ENCODE peak calls at places on chromosomes 1 and 21, in four cellular contexts. One of them, this sample, is unnamed.
A peak's percentile ranks its signal among the peaks of the same experiment; 100 is the strongest.

GRCh38 chr1:93132638-93133037 is 47.6 kb downstream of the TMED5 start:
- DNase-seq in HCT116: no peak
- DNase-seq in K562: no peak
- DNase-seq in HepG2: no peak
- DNase-seq in this sample: no peak

GRCh38 chr1:95197616-95198252 is 36.3 kb upstream of the RWDD3 start:
- DNase-seq in HCT116: no peak
- DNase-seq in K562: no peak
- DNase-seq in HepG2: no peak
- DNase-seq in this sample: no peak

GRCh38 chr1:228837817-228838716 is 102.8 kb downstream of the RHOU start:
- DNase-seq in HCT116: peak; percentile 81
- DNase-seq in K562: peak; percentile 52
- DNase-seq in HepG2: peak; percentile 98
- DNase-seq in this sample: peak; percentile 85

GRCh38 chr1:174197088-174197487 is 37.8 kb downstream of the RABGAP1L start:
- DNase-seq in HCT116: no peak
- DNase-seq in K562: no peak
- DNase-seq in HepG2: no peak
- DNase-seq in this sample: no peak

GRCh38 chr21:23977971-23978370 is 1629.3 kb downstream of the MRPL39 start:
- DNase-seq in HCT116: no peak
- DNase-seq in K562: no peak
- DNase-seq in HepG2: no peak
- DNase-seq in this sample: no peak

GRCh38 chr21:43712268-43712942 is 6.5 kb upstream of the PDXK start:
- DNase-seq in HCT116: peak; percentile 72
- DNase-seq in K562: no peak
- DNase-seq in HepG2: no peak
- DNase-seq in this sample: no peak

GRCh38 chr1:178918955-178919354 is 48.1 kb upstream of the ANGPTL1 start:
- DNase-seq in HCT116: no peak
- DNase-seq in K562: no peak
- DNase-seq in HepG2: peak; percentile 55
- DNase-seq in this sample: no peak

GRCh38 chr21:44973598-44973997 is 33.8 kb downstream of the SLX9 start:
- DNase-seq in HCT116: no peak
- DNase-seq in K562: no peak
- DNase-seq in HepG2: no peak
- DNase-seq in this sample: no peak

GRCh38 chr1:160205974-160206369 is 788 bp downstream of the PEA15 start:
- DNase-seq in HCT116: peak; percentile 10
- DNase-seq in K562: peak; percentile 51
- DNase-seq in HepG2: no peak
- DNase-seq in this sample: no peak

GRCh38 chr1:224429616-224430015 is 5.0 kb downstream of the WDR26 start:
- DNase-seq in HCT116: no peak
- DNase-seq in K562: no peak
- DNase-seq in HepG2: no peak
- DNase-seq in this sample: no peak

GRCh38 chr1:19156676-19157075 is 53.4 kb downstream of the UBR4 start:
- DNase-seq in HCT116: no peak
- DNase-seq in K562: no peak
- DNase-seq in HepG2: no peak
- DNase-seq in this sample: no peak

DNA sequence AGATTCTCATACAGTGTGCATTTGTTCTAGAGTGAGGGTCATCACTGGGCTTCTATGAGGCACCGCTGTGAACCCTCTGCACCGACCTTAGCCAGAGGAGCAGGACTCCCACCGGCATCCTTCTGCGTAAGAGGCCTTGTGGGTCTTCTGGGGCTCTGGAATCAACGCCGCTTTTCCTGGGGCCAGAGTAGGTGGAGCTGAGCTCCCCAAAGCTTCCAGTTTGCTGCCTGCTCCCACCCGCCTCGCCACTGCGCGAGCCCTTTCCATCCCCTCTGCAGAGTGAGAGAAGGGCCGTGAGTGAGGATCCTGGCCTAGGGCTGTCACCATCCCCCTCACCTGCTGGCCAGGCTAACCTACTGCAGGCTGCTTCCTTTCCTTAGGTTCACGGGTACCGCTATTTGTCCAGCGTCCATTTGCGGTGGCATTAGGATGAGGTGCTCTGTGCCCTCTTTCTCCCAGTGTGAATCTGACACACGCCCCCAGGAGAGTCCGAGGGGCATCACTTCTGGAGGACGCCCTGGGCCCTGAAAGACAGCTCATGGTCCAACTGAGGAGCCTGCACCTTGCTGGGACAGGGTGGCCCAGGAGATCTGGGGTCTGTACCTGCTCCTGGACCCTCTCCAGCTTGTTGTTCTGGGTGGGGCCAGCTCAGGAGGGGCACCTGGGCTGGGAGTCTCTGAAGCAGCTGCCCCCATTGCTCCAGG is 36.2 kb downstream of the UMODL1 start:
- DNase-seq in HCT116: no peak
- DNase-seq in K562: peak; percentile 47
- DNase-seq in HepG2: no peak
- DNase-seq in this sample: no peak
- TF ChIP-seq CTCF in HCT116: no peak
- TF ChIP-seq CTCF in K562: peak; percentile 26
- TF ChIP-seq CTCF in HepG2: no peak
- TF ChIP-seq CTCF in this sample: no peak

GRCh38 chr1:169363046-169363756 is 4.4 kb downstream of the NME7 start:
- DNase-seq in HCT116: peak; percentile 21
- DNase-seq in K562: no peak
- DNase-seq in HepG2: no peak
- DNase-seq in this sample: peak; percentile 76
- TF ChIP-seq TCF7L2 in HCT116: no peak
- TF ChIP-seq TCF7L2 in K562: no peak
- TF ChIP-seq TCF7L2 in HepG2: no peak
- TF ChIP-seq TCF7L2 in this sample: no peak

GRCh38 chr1:31336687-31337467 is 36.0 kb downstream of the FABP3 start:
- DNase-seq in HCT116: no peak
- DNase-seq in K562: no peak
- DNase-seq in HepG2: no peak
- DNase-seq in this sample: no peak

DNA sequence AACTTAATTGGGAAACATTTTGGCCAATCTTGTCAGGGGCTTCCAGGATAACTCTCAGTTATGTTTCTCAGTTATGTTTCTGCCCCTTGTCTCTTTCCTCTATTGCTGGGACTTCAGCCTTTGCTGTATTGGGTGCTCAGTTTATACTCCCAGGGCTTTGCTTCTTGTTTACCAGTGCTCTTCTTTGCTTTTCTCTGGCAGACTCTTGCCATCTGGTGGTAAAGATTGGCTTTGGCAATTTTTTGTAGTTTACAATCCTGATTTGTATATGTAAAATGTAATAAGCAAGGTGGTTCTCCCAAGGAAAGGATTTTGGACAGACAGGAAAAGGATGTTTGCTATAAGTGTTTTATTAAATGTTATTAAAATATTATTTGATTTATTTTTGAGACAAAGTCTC is 37.9 kb downstream of the FABP3 start:
- DNase-seq in HCT116: peak; percentile 32
- DNase-seq in K562: no peak
- DNase-seq in HepG2: peak; percentile 50
- DNase-seq in this sample: peak; percentile 22
- TF ChIP-seq CTCF in HCT116: peak; percentile 63
- TF ChIP-seq CTCF in K562: peak; percentile 46
- TF ChIP-seq CTCF in HepG2: peak; percentile 61
- TF ChIP-seq CTCF in this sample: peak; percentile 64

GRCh38 chr1:36764796-36765195 is 269.5 kb downstream of the GRIK3 start:
- DNase-seq in HCT116: no peak
- DNase-seq in K562: no peak
- DNase-seq in HepG2: no peak
- DNase-seq in this sample: no peak
- TF ChIP-seq TCF7L2 in HCT116: no peak
- TF ChIP-seq TCF7L2 in K562: no peak
- TF ChIP-seq TCF7L2 in HepG2: no peak
- TF ChIP-seq TCF7L2 in this sample: no peak

DNA sequence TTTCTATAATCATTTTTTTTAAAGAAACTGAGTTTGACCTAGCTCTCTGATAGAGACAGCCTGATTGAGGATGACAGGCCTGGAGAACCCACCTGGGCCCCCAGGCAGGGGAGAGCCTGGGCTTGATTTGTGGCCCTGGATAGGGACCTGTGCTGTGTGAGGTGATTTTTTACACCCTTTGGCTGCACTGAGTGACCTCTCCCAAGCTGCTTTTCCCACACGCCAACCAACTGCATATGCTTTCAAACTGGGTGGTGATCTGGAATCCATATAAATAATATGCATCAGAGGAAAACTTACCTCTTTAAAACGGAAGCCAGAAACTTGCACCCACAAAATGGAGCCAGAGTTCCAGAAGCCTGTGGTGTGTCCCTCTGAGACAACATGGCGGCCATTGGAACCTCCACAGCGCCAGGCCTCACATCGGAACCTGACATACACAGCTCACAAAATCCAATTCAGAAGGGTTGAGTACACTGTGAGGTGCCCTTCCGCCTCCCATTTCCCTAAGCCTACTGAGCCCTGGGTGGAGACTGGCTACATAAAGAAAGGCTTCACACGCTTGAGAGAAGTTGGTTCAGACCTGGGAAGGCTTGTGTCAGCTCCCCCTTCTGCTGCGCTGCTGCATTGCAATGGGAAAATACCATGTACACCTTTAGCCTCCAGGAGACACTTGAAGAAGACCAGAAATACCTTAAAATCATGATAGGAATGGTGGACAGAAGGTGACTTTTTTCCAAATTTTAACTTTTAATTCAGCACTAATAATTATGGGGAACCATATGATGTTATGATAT is 160.7 kb downstream of the HHIPL2 start:
- DNase-seq in HCT116: peak; percentile 16
- DNase-seq in K562: peak; percentile 51
- DNase-seq in HepG2: peak; percentile 21
- DNase-seq in this sample: peak; percentile 2
- TF ChIP-seq CTCF in HCT116: peak; percentile 53
- TF ChIP-seq CTCF in K562: peak; percentile 57
- TF ChIP-seq CTCF in HepG2: peak; percentile 45
- TF ChIP-seq CTCF in this sample: peak; percentile 16

GRCh38 chr1:43009274-43009673 is 50.6 kb upstream of the SLC2A1 start:
- DNase-seq in HCT116: no peak
- DNase-seq in K562: no peak
- DNase-seq in HepG2: no peak
- DNase-seq in this sample: no peak

GRCh38 chr1:43011020-43011419 is 52.4 kb upstream of the SLC2A1 start:
- DNase-seq in HCT116: no peak
- DNase-seq in K562: peak; percentile 64
- DNase-seq in HepG2: peak; percentile 79
- DNase-seq in this sample: no peak

GRCh38 chr1:43007377-43008105 is 48.9 kb upstream of the SLC2A1 start:
- DNase-seq in HCT116: no peak
- DNase-seq in K562: no peak
- DNase-seq in HepG2: no peak
- DNase-seq in this sample: no peak

GRCh38 chr1:43008106-43008424 is 49.4 kb upstream of the SLC2A1 start:
- DNase-seq in HCT116: no peak
- DNase-seq in K562: no peak
- DNase-seq in HepG2: no peak
- DNase-seq in this sample: no peak

GRCh38 chr1:43008425-43009108 is 49.9 kb upstream of the SLC2A1 start:
- DNase-seq in HCT116: peak; percentile 85
- DNase-seq in K562: no peak
- DNase-seq in HepG2: peak; percentile 93
- DNase-seq in this sample: no peak
- TF ChIP-seq TCF7L2 in HCT116: peak; percentile 91
- TF ChIP-seq TCF7L2 in K562: peak; percentile 20
- TF ChIP-seq TCF7L2 in HepG2: peak; percentile 34
- TF ChIP-seq TCF7L2 in this sample: no peak

GRCh38 chr21:37746849-37747248 is 169.4 kb downstream of the KCNJ6 start:
- DNase-seq in HCT116: no peak
- DNase-seq in K562: no peak
- DNase-seq in HepG2: no peak
- DNase-seq in this sample: no peak
- TF ChIP-seq CTCF in HCT116: no peak
- TF ChIP-seq CTCF in K562: peak; percentile 15
- TF ChIP-seq CTCF in HepG2: no peak
- TF ChIP-seq CTCF in this sample: no peak

GRCh38 chr1:206834711-206835110 is 30.7 kb upstream of the IL20 start:
- DNase-seq in HCT116: no peak
- DNase-seq in K562: no peak
- DNase-seq in HepG2: no peak
- DNase-seq in this sample: no peak
- TF ChIP-seq TCF7L2 in HCT116: no peak
- TF ChIP-seq TCF7L2 in K562: no peak
- TF ChIP-seq TCF7L2 in HepG2: no peak
- TF ChIP-seq TCF7L2 in this sample: no peak

DNA sequence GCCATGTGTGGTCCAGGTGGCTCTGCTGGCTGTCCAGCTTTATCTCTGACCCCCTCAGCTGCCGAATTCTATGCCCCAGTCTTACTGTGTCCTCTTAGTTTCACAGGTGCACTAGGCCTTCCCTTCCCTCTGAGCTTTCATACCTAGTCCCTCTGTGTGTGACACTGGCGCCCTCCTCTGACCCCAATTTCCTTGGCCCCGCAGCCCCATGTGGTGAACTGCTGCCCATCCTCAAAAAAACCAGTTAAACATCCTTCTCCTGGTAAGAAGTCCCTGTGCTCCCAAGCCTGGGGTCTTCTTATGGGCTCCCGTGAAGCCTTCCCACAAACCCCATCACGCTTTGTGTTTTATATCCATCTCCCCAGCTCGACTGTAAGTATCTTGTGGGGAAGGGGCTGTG is 93.9 kb upstream of the TSPAN2 start:
- DNase-seq in HCT116: no peak
- DNase-seq in K562: no peak
- DNase-seq in HepG2: no peak
- DNase-seq in this sample: no peak
- TF ChIP-seq CTCF in HCT116: peak; percentile 40
- TF ChIP-seq CTCF in K562: peak; percentile 56
- TF ChIP-seq CTCF in HepG2: no peak
- TF ChIP-seq CTCF in this sample: peak; percentile 12

GRCh38 chr1:199774433-199775089 is 252.9 kb upstream of the NR5A2 start:
- DNase-seq in HCT116: no peak
- DNase-seq in K562: no peak
- DNase-seq in HepG2: no peak
- DNase-seq in this sample: no peak
- TF ChIP-seq TCF7L2 in HCT116: no peak
- TF ChIP-seq TCF7L2 in K562: no peak
- TF ChIP-seq TCF7L2 in HepG2: no peak
- TF ChIP-seq TCF7L2 in this sample: no peak

This sample was measured in Panc1.